ENCODE peak calls at places on chromosomes 12 and 14, in seven cellular contexts. One of them, this sample, is unnamed.

GRCh38 chr12:100564905-100565467 is 8.5 kb upstream of the GAS2L3 start:
- DNase-seq in K562: no peak
- DNase-seq in HepG2: no peak
- DNase-seq in SK-N-SH: no peak
- DNase-seq in HCT116: no peak
- DNase-seq in GM12878: no peak
- DNase-seq in H1: no peak
- DNase-seq in this sample: no peak

GRCh38 chr14:35789651-35790050 is 19.4 kb downstream of the RALGAPA1 start:
- DNase-seq in K562: no peak
- DNase-seq in HepG2: no peak
- DNase-seq in SK-N-SH: no peak
- DNase-seq in HCT116: no peak
- DNase-seq in GM12878: no peak
- DNase-seq in H1: no peak
- DNase-seq in this sample: no peak

GRCh38 chr14:62056789-62057188 is 294.6 kb downstream of the SNAPC1 start:
- DNase-seq in K562: no peak
- DNase-seq in HepG2: no peak
- DNase-seq in SK-N-SH: no peak
- DNase-seq in HCT116: no peak
- DNase-seq in GM12878: no peak
- DNase-seq in H1: no peak
- DNase-seq in this sample: no peak

GRCh38 chr12:9731393-9731792 is 1.5 kb downstream of the CLECL1 start:
- DNase-seq in K562: no peak
- DNase-seq in HepG2: no peak
- DNase-seq in SK-N-SH: no peak
- DNase-seq in HCT116: no peak
- DNase-seq in GM12878: no peak
- DNase-seq in H1: no peak
- DNase-seq in this sample: no peak

GRCh38 chr14:22390195-22390594 is 198.8 kb downstream of the DAD1 start:
- DNase-seq in K562: no peak
- DNase-seq in HepG2: no peak
- DNase-seq in SK-N-SH: no peak
- DNase-seq in HCT116: no peak
- DNase-seq in GM12878: no peak
- DNase-seq in H1: no peak
- DNase-seq in this sample: no peak

GRCh38 chr12:3035171-3035570 is 42.0 kb upstream of the TSPAN9 start:
- DNase-seq in K562: no peak
- DNase-seq in HepG2: no peak
- DNase-seq in SK-N-SH: no peak
- DNase-seq in HCT116: no peak
- DNase-seq in GM12878: no peak
- DNase-seq in H1: no peak
- DNase-seq in this sample: no peak

GRCh38 chr14:77523109-77523508 is 24.5 kb upstream of the ISM2 start:
- DNase-seq in K562: no peak
- DNase-seq in HepG2: no peak
- DNase-seq in SK-N-SH: no peak
- DNase-seq in HCT116: no peak
- DNase-seq in GM12878: no peak
- DNase-seq in H1: no peak
- DNase-seq in this sample: no peak

GRCh38 chr12:6206327-6206726 is 6.1 kb downstream of the CD9 start:
- DNase-seq in K562: no peak
- DNase-seq in HepG2: no peak
- DNase-seq in SK-N-SH: no peak
- DNase-seq in HCT116: no peak
- DNase-seq in GM12878: no peak
- DNase-seq in H1: no peak
- DNase-seq in this sample: no peak

GRCh38 chr14:58724702-58725101 is 86.9 kb downstream of the DACT1 start:
- DNase-seq in K562: no peak
- DNase-seq in HepG2: no peak
- DNase-seq in SK-N-SH: no peak
- DNase-seq in HCT116: no peak
- DNase-seq in GM12878: no peak
- DNase-seq in H1: no peak
- DNase-seq in this sample: no peak

GRCh38 chr12:68960162-68960501 is 27.2 kb upstream of the CPM start:
- DNase-seq in K562: no peak
- DNase-seq in HepG2: no peak
- DNase-seq in SK-N-SH: no peak
- DNase-seq in HCT116: no peak
- DNase-seq in GM12878: no peak
- DNase-seq in H1: no peak
- DNase-seq in this sample: no peak

GRCh38 chr14:38522724-38523123 is 266.8 kb upstream of the CLEC14A start:
- DNase-seq in K562: no peak
- DNase-seq in HepG2: no peak
- DNase-seq in SK-N-SH: no peak
- DNase-seq in HCT116: no peak
- DNase-seq in GM12878: no peak
- DNase-seq in H1: no peak
- DNase-seq in this sample: peak

GRCh38 chr12:46830731-46831334 is 5.0 kb upstream of the SLC38A4 start:
- DNase-seq in K562: no peak
- DNase-seq in HepG2: no peak
- DNase-seq in SK-N-SH: no peak
- DNase-seq in HCT116: no peak
- DNase-seq in GM12878: no peak
- DNase-seq in H1: peak
- DNase-seq in this sample: no peak

GRCh38 chr12:4824415-4824814 is 85.3 kb upstream of the KCNA1 start:
- DNase-seq in K562: no peak
- DNase-seq in HepG2: no peak
- DNase-seq in SK-N-SH: no peak
- DNase-seq in HCT116: no peak
- DNase-seq in GM12878: no peak
- DNase-seq in H1: no peak
- DNase-seq in this sample: no peak

GRCh38 chr12:93974252-93974651 is 174.1 kb upstream of the PLXNC1 start:
- DNase-seq in K562: no peak
- DNase-seq in HepG2: no peak
- DNase-seq in SK-N-SH: no peak
- DNase-seq in HCT116: no peak
- DNase-seq in GM12878: no peak
- DNase-seq in H1: no peak
- DNase-seq in this sample: no peak

GRCh38 chr12:93970892-93971688 is 177.3 kb upstream of the PLXNC1 start:
- DNase-seq in K562: peak
- DNase-seq in HepG2: no peak
- DNase-seq in SK-N-SH: peak
- DNase-seq in HCT116: no peak
- DNase-seq in GM12878: no peak
- DNase-seq in H1: no peak
- DNase-seq in this sample: no peak

GRCh38 chr12:93976024-93976423 is 172.4 kb upstream of the PLXNC1 start:
- DNase-seq in K562: no peak
- DNase-seq in HepG2: no peak
- DNase-seq in SK-N-SH: no peak
- DNase-seq in HCT116: no peak
- DNase-seq in GM12878: no peak
- DNase-seq in H1: no peak
- DNase-seq in this sample: no peak

GRCh38 chr12:93968928-93969327 is 179.4 kb upstream of the PLXNC1 start:
- DNase-seq in K562: no peak
- DNase-seq in HepG2: no peak
- DNase-seq in SK-N-SH: no peak
- DNase-seq in HCT116: no peak
- DNase-seq in GM12878: no peak
- DNase-seq in H1: no peak
- DNase-seq in this sample: no peak

GRCh38 chr12:93972411-93973208 is 175.8 kb upstream of the PLXNC1 start:
- DNase-seq in K562: no peak
- DNase-seq in HepG2: no peak
- DNase-seq in SK-N-SH: no peak
- DNase-seq in HCT116: no peak
- DNase-seq in GM12878: no peak
- DNase-seq in H1: no peak
- DNase-seq in this sample: no peak
- TF ChIP-seq JUND in K562: no peak
- TF ChIP-seq JUND in HepG2: no peak
- TF ChIP-seq JUND in SK-N-SH: no peak
- TF ChIP-seq JUND in HCT116: no peak
- TF ChIP-seq JUND in GM12878: no peak
- TF ChIP-seq JUND in H1: no peak
- TF ChIP-seq JUND in this sample: no peak

DNA sequence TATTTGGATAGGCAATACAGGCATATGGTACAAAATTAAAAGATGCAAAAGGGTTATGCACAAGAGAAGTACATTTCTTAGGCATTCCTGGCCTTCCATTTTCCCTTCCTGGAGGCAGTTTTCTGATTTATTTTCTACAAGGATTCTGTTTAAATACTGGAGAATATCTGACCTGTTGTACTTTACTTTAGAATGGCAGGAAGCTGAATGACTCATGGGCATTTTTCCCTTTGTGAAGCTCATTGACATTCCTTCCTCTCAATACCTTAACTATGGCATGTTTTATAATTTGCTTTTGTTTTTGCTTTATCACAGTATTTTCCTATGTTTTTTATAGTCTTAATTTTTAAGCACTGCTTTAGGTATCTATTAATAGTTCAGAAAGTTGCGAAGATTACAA is 62.7 kb downstream of the RCOR1 start:
- DNase-seq in K562: no peak
- DNase-seq in HepG2: peak
- DNase-seq in SK-N-SH: no peak
- DNase-seq in HCT116: no peak
- DNase-seq in GM12878: no peak
- DNase-seq in H1: no peak
- DNase-seq in this sample: no peak
- TF ChIP-seq JUND in K562: no peak
- TF ChIP-seq JUND in HepG2: no peak
- TF ChIP-seq JUND in SK-N-SH: peak
- TF ChIP-seq JUND in HCT116: peak
- TF ChIP-seq JUND in GM12878: no peak
- TF ChIP-seq JUND in H1: peak
- TF ChIP-seq JUND in this sample: no peak

GRCh38 chr12:50785406-50785805 is 21.5 kb downstream of the ATF1 start:
- DNase-seq in K562: no peak
- DNase-seq in HepG2: no peak
- DNase-seq in SK-N-SH: no peak
- DNase-seq in HCT116: no peak
- DNase-seq in GM12878: no peak
- DNase-seq in H1: no peak
- DNase-seq in this sample: no peak

GRCh38 chr12:50788562-50788961 is 24.7 kb downstream of the ATF1 start:
- DNase-seq in K562: no peak
- DNase-seq in HepG2: peak
- DNase-seq in SK-N-SH: no peak
- DNase-seq in HCT116: no peak
- DNase-seq in GM12878: no peak
- DNase-seq in H1: peak
- DNase-seq in this sample: no peak

GRCh38 chr12:50786498-50787231 is 22.8 kb downstream of the ATF1 start:
- DNase-seq in K562: no peak
- DNase-seq in HepG2: peak
- DNase-seq in SK-N-SH: no peak
- DNase-seq in HCT116: peak
- DNase-seq in GM12878: no peak
- DNase-seq in H1: no peak
- DNase-seq in this sample: no peak

GRCh38 chr12:50790081-50790480 is 26.2 kb downstream of the ATF1 start:
- DNase-seq in K562: no peak
- DNase-seq in HepG2: no peak
- DNase-seq in SK-N-SH: no peak
- DNase-seq in HCT116: no peak
- DNase-seq in GM12878: no peak
- DNase-seq in H1: no peak
- DNase-seq in this sample: no peak

DNA sequence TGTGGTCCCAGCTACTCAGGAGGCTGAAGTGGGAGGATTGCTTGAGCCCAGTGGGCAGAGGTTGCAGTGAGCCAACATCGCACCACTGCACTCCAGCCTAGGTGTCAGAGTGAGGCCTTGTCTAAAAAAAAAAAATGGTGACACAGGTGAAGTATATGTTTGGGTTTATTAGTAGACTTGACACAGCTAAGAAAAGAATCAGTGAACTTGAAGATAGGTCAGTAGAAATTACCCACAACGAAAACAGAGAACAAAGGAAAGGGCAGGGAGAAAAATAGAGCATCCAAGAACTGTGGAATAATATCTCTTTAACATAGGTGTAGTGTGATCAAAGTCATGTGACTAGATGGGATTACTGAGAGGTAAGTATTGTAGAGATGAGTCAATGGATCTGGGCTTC is 23.7 kb downstream of the ATF1 start:
- DNase-seq in K562: no peak
- DNase-seq in HepG2: no peak
- DNase-seq in SK-N-SH: no peak
- DNase-seq in HCT116: no peak
- DNase-seq in GM12878: no peak
- DNase-seq in H1: no peak
- DNase-seq in this sample: no peak
- TF ChIP-seq JUND in K562: no peak
- TF ChIP-seq JUND in HepG2: no peak
- TF ChIP-seq JUND in SK-N-SH: no peak
- TF ChIP-seq JUND in HCT116: no peak
- TF ChIP-seq JUND in GM12878: no peak
- TF ChIP-seq JUND in H1: no peak
- TF ChIP-seq JUND in this sample: no peak

DNA sequence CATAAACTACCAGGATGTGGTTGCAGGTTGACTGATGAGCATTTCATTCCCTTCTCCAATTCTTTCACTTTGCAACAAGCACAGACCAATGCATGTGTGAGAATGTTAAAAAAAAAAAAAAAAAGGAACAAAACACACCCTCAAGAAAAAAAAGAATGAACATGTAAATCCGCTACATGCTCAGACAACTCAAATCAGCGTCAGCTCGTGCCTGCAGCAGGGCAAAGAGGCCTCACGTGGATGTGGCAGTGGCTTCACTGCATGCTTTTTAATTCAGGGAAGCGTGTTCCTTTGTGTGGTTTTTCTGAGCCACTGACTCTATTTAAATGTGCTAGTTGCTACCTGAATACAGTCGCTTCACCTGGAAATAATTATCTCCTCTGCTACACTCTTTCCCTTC is 55.1 kb downstream of the PPP1R36 start:
- DNase-seq in K562: no peak
- DNase-seq in HepG2: no peak
- DNase-seq in SK-N-SH: no peak
- DNase-seq in HCT116: no peak
- DNase-seq in GM12878: no peak
- DNase-seq in H1: peak
- DNase-seq in this sample: no peak
- TF ChIP-seq JUND in K562: no peak
- TF ChIP-seq JUND in HepG2: no peak
- TF ChIP-seq JUND in SK-N-SH: no peak
- TF ChIP-seq JUND in HCT116: no peak
- TF ChIP-seq JUND in GM12878: no peak
- TF ChIP-seq JUND in H1: no peak
- TF ChIP-seq JUND in this sample: no peak

This sample was measured in T47D.